ENCODE peak calls at places on chromosomes 11 and 22, in six cellular contexts. F is PC-9, A is GM12865, Q is lower leg skin, R is neural progenitor cell, O is astrocyte of the spinal cord. Y is an unnamed sample.

GRCh38 chr11:75434886-75435570 is 2.0 kb upstream of the KLHL35 start:
- DNase-seq in O (no peak), Q (no peak), R (no peak), A (no peak), F (no peak), Y (no peak)

GRCh38 chr11:22460181-22460580 is 122.0 kb downstream of the SLC17A6 start:
- DNase-seq in A (no peak), F (no peak), O (no peak), R (no peak), Q (no peak), Y (no peak)

GRCh38 chr11:14417186-14417585 is 58.2 kb upstream of the RRAS2 start:
- DNase-seq in A (no peak), O (no peak), Q (no peak), R (no peak), F (no peak), Y (no peak)

GRCh38 chr11:116930177-116930576 is 92.8 kb upstream of the APOA1 start:
- DNase-seq in Q (no peak), F (no peak), O (peak), R (no peak), A (peak), Y (peak)

GRCh38 chr22:48405741-48406140 is 1421.9 kb downstream of the BRD1 start:
- DNase-seq in Q (no peak), R (no peak), F (no peak), O (no peak), A (no peak), Y (no peak)

GRCh38 chr11:67304511-67305113 is 1.3 kb downstream of the SSH3 start:
- DNase-seq in R (no peak), A (no peak), O (no peak), Q (no peak), F (no peak), Y (no peak)

GRCh38 chr11:117095301-117096139 is 2.7 kb downstream of the SIK3 start:
- DNase-seq in F (no peak), A (peak), R (no peak), Q (no peak), O (no peak), Y (no peak)

GRCh38 chr11:17747131-17747955 is 12.8 kb downstream of the KCNC1 start:
- DNase-seq in R (no peak), F (peak), Q (no peak), A (no peak), O (no peak), Y (no peak)

GRCh38 chr22:29456211-29456671 is 17.9 kb downstream of the RFPL1 start:
- DNase-seq in O (peak), R (peak), A (no peak), F (no peak), Q (no peak), Y (no peak)

GRCh38 chr11:57082125-57082524 is 93.4 kb downstream of the OR5AK2 start:
- DNase-seq in Q (no peak), R (no peak), O (no peak), A (no peak), F (no peak), Y (no peak)

GRCh38 chr11:70603064-70603755 is 204.9 kb downstream of the CTTN start:
- DNase-seq in A (no peak), O (no peak), R (no peak), F (no peak), Q (no peak), Y (no peak)

GRCh38 chr11:128894296-128894681 is 3.1 kb downstream of the KCNJ5 start:
- DNase-seq in A (no peak), F (no peak), O (no peak), R (no peak), Q (no peak), Y (no peak)

GRCh38 chr11:70111269-70112016 is 33.3 kb downstream of the ANO1 start:
- DNase-seq in O (peak), F (peak), A (no peak), R (peak), Q (peak), Y (no peak)

GRCh38 chr11:129247129-129247528 is 55.0 kb upstream of the ARHGAP32 start:
- DNase-seq in R (no peak), F (no peak), O (no peak), A (no peak), Q (no peak), Y (no peak)

GRCh38 chr22:40176921-40177737 is 596 bp upstream of the TNRC6B start:
- DNase-seq in R (peak), A (peak), O (peak), F (peak), Q (no peak), Y (peak)

GRCh38 chr22:30821381-30821780 is 126.7 kb downstream of the OSBP2 start:
- DNase-seq in Q (no peak), R (no peak), A (no peak), O (no peak), F (no peak), Y (no peak)

GRCh38 chr11:443542-444199 is 1.9 kb upstream of the ANO9 start:
- DNase-seq in Q (peak), O (peak), A (no peak), F (no peak), R (no peak), Y (no peak)

GRCh38 chr11:117874253-117874909 is 2.1 kb downstream of the FXYD6 start:
- DNase-seq in R (peak), F (no peak), O (no peak), Q (no peak), A (no peak), Y (no peak)

GRCh38 chr22:17836977-17837742 is 62.9 kb upstream of the BID start:
- DNase-seq in Q (peak), O (no peak), R (peak), F (peak), A (no peak), Y (no peak)

GRCh38 chr11:128604723-128605122 is 17.4 kb upstream of the ETS1 start:
- DNase-seq in Q (no peak), R (no peak), O (no peak), A (no peak), F (no peak), Y (no peak)

GRCh38 chr22:26066534-26066933 is 102.7 kb upstream of the SEZ6L start:
- DNase-seq in A (no peak), O (no peak), R (peak), F (no peak), Q (no peak), Y (no peak)

GRCh38 chr11:19359425-19360000 is 118.8 kb upstream of the E2F8 start:
- DNase-seq in Q (no peak), A (no peak), F (no peak), R (no peak), O (no peak), Y (no peak)

GRCh38 chr22:30176431-30176830 is 70.1 kb downstream of the LIF start:
- DNase-seq in O (no peak), R (no peak), A (no peak), Q (peak), F (no peak), Y (no peak)

GRCh38 chr11:132658004-132658403 is 874.3 kb downstream of the OPCML start:
- DNase-seq in Q (no peak), R (no peak), A (no peak), O (no peak), F (no peak), Y (no peak)

GRCh38 chr22:47288640-47289039 is 526.2 kb downstream of the TBC1D22A start:
- DNase-seq in F (no peak), O (no peak), Q (no peak), A (no peak), R (no peak), Y (no peak)

GRCh38 chr11:910044-910588 is 494 bp downstream of the CHID1 start:
- DNase-seq in R (no peak), Q (no peak), O (no peak), F (no peak), A (peak), Y (peak)

GRCh38 chr11:95485115-95485900 is 254.3 kb upstream of the SESN3 start:
- DNase-seq in R (no peak), F (no peak), Q (no peak), O (peak), A (no peak), Y (no peak)

GRCh38 chr11:112554586-112554985 is 293.9 kb upstream of the PLET1 start:
- DNase-seq in F (peak), Q (no peak), O (no peak), A (no peak), R (no peak), Y (no peak)

GRCh38 chr11:12377824-12378593 is 638 bp downstream of the PARVA start:
- DNase-seq in A (no peak), Q (peak), R (peak), F (peak), O (peak), Y (no peak)

GRCh38 chr22:23302171-23303002 is 122.1 kb downstream of the BCR start:
- DNase-seq in Q (no peak), R (no peak), F (no peak), O (peak), A (no peak), Y (no peak)

GRCh38 chr22:20554824-20555223 is 47.4 kb downstream of the MED15 start:
- DNase-seq in R (no peak), O (no peak), F (no peak), Q (no peak), A (no peak), Y (no peak)

GRCh38 chr22:39658367-39658766 is 87.8 kb downstream of the CACNA1I start:
- DNase-seq in Q (no peak), O (no peak), A (no peak), R (no peak), F (no peak), Y (peak)

GRCh38 chr11:75241036-75241905 is 697 bp downstream of the TPBGL start:
- DNase-seq in Q (peak), R (peak), F (peak), O (peak), A (peak), Y (peak)

GRCh38 chr11:15158351-15159015 is 43.8 kb downstream of the INSC start:
- DNase-seq in Q (no peak), A (no peak), F (no peak), O (peak), R (no peak), Y (no peak)

GRCh38 chr11:59866397-59866796 is at the start of gene TCN1:
- DNase-seq in O (no peak), R (no peak), F (no peak), Q (no peak), A (no peak), Y (no peak)
- TF ChIP-seq CTCF in O (no peak), R (no peak), F (no peak), Q (no peak), A (no peak), Y (no peak)

GRCh38 chr11:65104628-65105027 is 7.0 kb upstream of the TM7SF2 start:
- DNase-seq in Q (no peak), R (no peak), A (no peak), F (no peak), O (no peak), Y (no peak)

GRCh38 chr11:65103476-65103875 is 7.5 kb downstream of the VPS51 start:
- DNase-seq in Q (no peak), A (no peak), O (no peak), R (no peak), F (no peak), Y (no peak)

GRCh38 chr11:65102142-65103095 is 6.4 kb downstream of the VPS51 start:
- DNase-seq in O (peak), R (no peak), Q (no peak), A (no peak), F (no peak), Y (no peak)

GRCh38 chr11:65096926-65097325 is 912 bp downstream of the VPS51 start:
- DNase-seq in R (no peak), F (no peak), Q (no peak), O (no peak), A (no peak), Y (no peak)

GRCh38 chr11:65100674-65101350 is 4.8 kb downstream of the VPS51 start:
- DNase-seq in R (no peak), F (no peak), O (no peak), A (no peak), Q (no peak), Y (no peak)
- TF ChIP-seq CTCF in R (no peak), F (peak), O (no peak), A (peak), Q (no peak), Y (peak)

DNA sequence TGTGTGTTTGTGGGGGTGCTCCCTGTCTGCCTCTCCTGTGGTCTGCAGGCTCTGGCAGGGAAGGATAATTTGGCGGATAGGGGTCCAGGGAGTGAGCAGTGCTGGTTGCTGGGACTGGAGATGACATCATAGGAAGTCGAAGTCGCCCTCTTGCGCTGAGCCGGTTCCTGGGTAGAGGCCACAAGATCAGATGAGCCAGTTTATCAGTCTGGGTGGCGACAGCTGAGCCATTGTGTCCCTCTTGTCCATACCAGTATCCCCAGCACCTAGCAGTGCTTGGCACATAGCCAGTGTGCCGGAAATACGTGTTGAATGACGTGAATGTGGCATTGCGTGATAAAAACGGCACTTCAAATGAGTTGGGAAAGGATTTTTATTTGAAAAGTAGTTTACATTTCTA is 9.8 kb downstream of the APOL5 start:
- DNase-seq in O (no peak), Q (no peak), A (no peak), R (no peak), F (no peak), Y (no peak)
- TF ChIP-seq CTCF in O (no peak), Q (no peak), A (no peak), R (no peak), F (no peak), Y (no peak)

GRCh38 chr11:9077164-9077563 is 14.2 kb downstream of the SCUBE2 start:
- DNase-seq in R (no peak), A (no peak), F (no peak), Q (no peak), O (no peak), Y (no peak)

GRCh38 chr11:9081153-9081552 is 10.2 kb downstream of the SCUBE2 start:
- DNase-seq in R (no peak), O (no peak), A (peak), F (no peak), Q (no peak), Y (no peak)

GRCh38 chr11:9076661-9077060 is 14.7 kb downstream of the SCUBE2 start:
- DNase-seq in F (no peak), R (no peak), O (no peak), A (no peak), Q (peak), Y (no peak)

GRCh38 chr11:9076046-9076445 is 15.4 kb downstream of the SCUBE2 start:
- DNase-seq in Q (no peak), R (no peak), O (no peak), F (no peak), A (no peak), Y (no peak)

DNA sequence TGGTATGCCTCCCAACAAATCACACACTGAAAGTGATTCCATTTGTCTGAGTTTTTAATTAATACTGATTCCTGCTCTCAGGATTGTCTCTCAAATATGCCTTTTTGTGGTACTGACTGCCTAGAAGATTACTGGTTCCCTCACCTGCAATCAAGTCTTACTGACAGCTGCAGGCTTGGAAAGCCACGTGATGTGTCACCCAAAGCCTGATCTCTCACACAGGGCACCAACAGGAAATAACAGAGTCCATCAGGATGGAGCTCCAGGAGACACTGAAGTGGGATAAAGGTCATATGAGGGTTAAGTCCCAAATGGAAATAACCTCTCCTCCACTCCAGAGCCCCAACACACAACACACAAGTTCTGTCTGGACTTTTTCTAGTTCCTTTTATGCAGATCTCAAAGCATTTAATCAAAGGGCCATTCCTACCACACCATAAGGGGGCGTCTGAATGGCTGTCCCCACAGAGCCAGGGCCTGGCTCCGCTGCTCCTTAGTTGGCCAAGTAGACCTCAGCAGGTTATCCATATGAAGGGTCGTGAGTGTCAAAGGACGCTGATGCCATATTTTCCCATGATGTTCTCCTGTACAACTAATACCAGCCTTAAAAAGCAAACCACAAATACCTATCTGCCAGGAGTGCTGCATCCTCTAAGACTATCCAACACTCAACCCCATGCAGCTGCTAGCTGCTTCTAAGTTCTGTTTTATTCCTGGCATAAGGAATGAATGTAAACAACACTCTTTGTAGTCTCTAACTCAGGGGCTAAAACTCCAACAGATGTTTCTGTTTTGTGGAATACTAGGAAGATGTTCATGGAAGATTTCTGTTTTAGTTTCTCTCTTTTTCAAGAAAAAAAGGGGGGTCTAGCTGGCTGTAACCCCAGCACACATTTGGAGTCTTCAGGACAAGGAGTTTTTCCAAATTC is 13.0 kb downstream of the SCUBE2 start:
- DNase-seq in F (no peak), O (no peak), Q (no peak), R (no peak), A (no peak), Y (no peak)
- TF ChIP-seq CTCF in F (no peak), O (no peak), Q (no peak), R (peak), A (no peak), Y (no peak)

GRCh38 chr22:21593406-21594232 is 26.1 kb downstream of the UBE2L3 start:
- DNase-seq in Q (no peak), R (peak), A (no peak), O (no peak), F (no peak), Y (no peak)
- TF ChIP-seq CTCF in Q (no peak), R (peak), A (no peak), O (peak), F (peak), Y (no peak)

GRCh38 chr11:122673706-122674105 is 18.2 kb downstream of the UBASH3B start:
- DNase-seq in F (no peak), A (no peak), R (no peak), Q (no peak), O (no peak), Y (no peak)

GRCh38 chr11:122670131-122670530 is 14.6 kb downstream of the UBASH3B start:
- DNase-seq in O (no peak), Q (no peak), F (no peak), A (no peak), R (no peak), Y (no peak)

GRCh38 chr11:122672892-122673291 is 17.4 kb downstream of the UBASH3B start:
- DNase-seq in R (no peak), F (no peak), O (no peak), Q (peak), A (no peak), Y (no peak)

GRCh38 chr11:122668562-122669090 is 13.1 kb downstream of the UBASH3B start:
- DNase-seq in A (peak), O (peak), F (no peak), R (no peak), Q (no peak), Y (peak)

GRCh38 chr11:122671270-122671906 is 15.9 kb downstream of the UBASH3B start:
- DNase-seq in O (no peak), A (no peak), R (no peak), F (no peak), Q (no peak), Y (no peak)
- TF ChIP-seq CTCF in O (no peak), A (no peak), R (no peak), F (no peak), Q (no peak), Y (no peak)

GRCh38 chr11:43957571-43957970 is 15.1 kb downstream of the C11orf96 start:
- DNase-seq in O (no peak), F (no peak), R (no peak), Q (no peak), A (no peak), Y (no peak)

GRCh38 chr11:43968719-43969118 is 26.3 kb downstream of the C11orf96 start:
- DNase-seq in R (no peak), A (no peak), Q (no peak), O (no peak), F (no peak), Y (no peak)

GRCh38 chr11:43962383-43962969 is 20.0 kb downstream of the C11orf96 start:
- DNase-seq in O (no peak), F (no peak), R (peak), A (no peak), Q (no peak), Y (no peak)

GRCh38 chr11:43959321-43959995 is 17.0 kb downstream of the C11orf96 start:
- DNase-seq in R (no peak), O (no peak), A (no peak), F (no peak), Q (no peak), Y (no peak)

DNA sequence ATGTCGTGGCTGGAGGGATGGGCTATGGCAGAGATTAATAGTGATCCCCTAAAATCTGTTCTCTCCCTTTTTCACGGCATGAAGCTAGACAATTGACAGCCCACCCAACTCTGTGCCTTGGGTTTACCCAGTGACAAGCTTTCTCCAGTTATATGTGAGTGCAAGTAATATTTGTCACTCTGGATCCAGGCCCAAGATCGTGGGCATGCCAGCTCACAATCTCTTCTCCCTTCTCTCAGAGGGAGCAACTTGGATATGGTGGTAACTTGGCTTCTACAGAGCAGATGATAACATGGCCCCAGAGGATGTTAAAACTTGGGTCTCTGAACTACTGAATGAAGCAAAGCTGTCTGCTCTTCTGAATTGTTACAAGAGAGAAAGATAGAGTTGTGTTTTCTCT is 20.8 kb downstream of the C11orf96 start:
- DNase-seq in A (no peak), Q (no peak), F (no peak), R (no peak), O (no peak), Y (no peak)
- TF ChIP-seq CTCF in A (no peak), Q (no peak), F (no peak), R (no peak), O (no peak), Y (no peak)